ENCODE peak calls at places on chromosomes 6 and 20, in ten cellular contexts. One of them, this sample, is unnamed.

GRCh38 chr20:4109307-4109564 is 93.9 kb upstream of the RNF24 start:
- DNase-seq in naive thymus-derived CD8-positive, alpha-beta T cell: no peak
- DNase-seq in right cardiac atrium: no peak
- DNase-seq in neuronal stem cell: no peak
- DNase-seq in ELR: no peak
- DNase-seq in H1: no peak
- DNase-seq in psoas muscle: no peak
- DNase-seq in sigmoid colon: no peak
- DNase-seq in endothelial cell: no peak
- DNase-seq in stimulated activated naive CD4-positive, alpha-beta T cell: no peak
- DNase-seq in this sample: no peak

GRCh38 chr6:90466191-90466940 is 120.5 kb downstream of the MAP3K7 start:
- DNase-seq in neuronal stem cell: peak; percentile 69
- DNase-seq in right cardiac atrium: no peak
- DNase-seq in sigmoid colon: no peak
- DNase-seq in naive thymus-derived CD8-positive, alpha-beta T cell: no peak
- DNase-seq in endothelial cell: no peak
- DNase-seq in psoas muscle: no peak
- DNase-seq in ELR: peak; percentile 12
- DNase-seq in stimulated activated naive CD4-positive, alpha-beta T cell: no peak
- DNase-seq in H1: no peak
- DNase-seq in this sample: no peak

GRCh38 chr6:56957856-56958255 is 2.9 kb downstream of the BEND6 start:
- DNase-seq in right cardiac atrium: no peak
- DNase-seq in naive thymus-derived CD8-positive, alpha-beta T cell: no peak
- DNase-seq in endothelial cell: no peak
- DNase-seq in stimulated activated naive CD4-positive, alpha-beta T cell: no peak
- DNase-seq in H1: no peak
- DNase-seq in psoas muscle: no peak
- DNase-seq in sigmoid colon: no peak
- DNase-seq in neuronal stem cell: no peak
- DNase-seq in ELR: no peak
- DNase-seq in this sample: no peak

GRCh38 chr6:169189686-169190085 is 64.0 kb downstream of the THBS2 start:
- DNase-seq in psoas muscle: no peak
- DNase-seq in neuronal stem cell: no peak
- DNase-seq in right cardiac atrium: no peak
- DNase-seq in ELR: no peak
- DNase-seq in stimulated activated naive CD4-positive, alpha-beta T cell: no peak
- DNase-seq in H1: no peak
- DNase-seq in sigmoid colon: no peak
- DNase-seq in endothelial cell: no peak
- DNase-seq in naive thymus-derived CD8-positive, alpha-beta T cell: no peak
- DNase-seq in this sample: no peak

GRCh38 chr20:5078399-5078958 is 41.3 kb downstream of the PCNA start:
- DNase-seq in sigmoid colon: peak; percentile 83
- DNase-seq in H1: no peak
- DNase-seq in right cardiac atrium: peak; percentile 62
- DNase-seq in stimulated activated naive CD4-positive, alpha-beta T cell: peak; percentile 32
- DNase-seq in endothelial cell: no peak
- DNase-seq in ELR: peak; percentile 36
- DNase-seq in neuronal stem cell: no peak
- DNase-seq in psoas muscle: peak; percentile 43
- DNase-seq in naive thymus-derived CD8-positive, alpha-beta T cell: peak; percentile 52
- DNase-seq in this sample: no peak

GRCh38 chr6:33812669-33813068 is 8.9 kb upstream of the MLN start:
- DNase-seq in endothelial cell: peak; percentile 86
- DNase-seq in neuronal stem cell: peak; percentile 85
- DNase-seq in H1: peak; percentile 91
- DNase-seq in stimulated activated naive CD4-positive, alpha-beta T cell: no peak
- DNase-seq in ELR: peak; percentile 65
- DNase-seq in sigmoid colon: no peak
- DNase-seq in right cardiac atrium: peak; percentile 75
- DNase-seq in psoas muscle: peak; percentile 44
- DNase-seq in naive thymus-derived CD8-positive, alpha-beta T cell: no peak
- DNase-seq in this sample: peak; percentile 74

GRCh38 chr20:36086767-36087166 is 67.8 kb upstream of the EPB41L1 start:
- DNase-seq in H1: no peak
- DNase-seq in stimulated activated naive CD4-positive, alpha-beta T cell: no peak
- DNase-seq in right cardiac atrium: no peak
- DNase-seq in neuronal stem cell: no peak
- DNase-seq in ELR: no peak
- DNase-seq in sigmoid colon: no peak
- DNase-seq in psoas muscle: no peak
- DNase-seq in endothelial cell: no peak
- DNase-seq in naive thymus-derived CD8-positive, alpha-beta T cell: no peak
- DNase-seq in this sample: no peak

GRCh38 chr6:16803294-16804006 is 42.2 kb upstream of the ATXN1 start:
- DNase-seq in stimulated activated naive CD4-positive, alpha-beta T cell: no peak
- DNase-seq in sigmoid colon: peak; percentile 82
- DNase-seq in psoas muscle: peak; percentile 17
- DNase-seq in neuronal stem cell: no peak
- DNase-seq in right cardiac atrium: peak; percentile 70
- DNase-seq in ELR: no peak
- DNase-seq in naive thymus-derived CD8-positive, alpha-beta T cell: no peak
- DNase-seq in endothelial cell: peak; percentile 18
- DNase-seq in H1: peak; percentile 68
- DNase-seq in this sample: peak; percentile 68

GRCh38 chr20:59962155-59962554 is 3.9 kb downstream of the CDH26 start:
- DNase-seq in endothelial cell: no peak
- DNase-seq in H1: no peak
- DNase-seq in stimulated activated naive CD4-positive, alpha-beta T cell: no peak
- DNase-seq in right cardiac atrium: no peak
- DNase-seq in psoas muscle: no peak
- DNase-seq in neuronal stem cell: no peak
- DNase-seq in ELR: no peak
- DNase-seq in sigmoid colon: no peak
- DNase-seq in naive thymus-derived CD8-positive, alpha-beta T cell: no peak
- DNase-seq in this sample: no peak

GRCh38 chr20:11101243-11101642 is 427.4 kb upstream of the JAG1 start:
- DNase-seq in right cardiac atrium: no peak
- DNase-seq in ELR: no peak
- DNase-seq in psoas muscle: no peak
- DNase-seq in stimulated activated naive CD4-positive, alpha-beta T cell: no peak
- DNase-seq in neuronal stem cell: no peak
- DNase-seq in sigmoid colon: no peak
- DNase-seq in endothelial cell: no peak
- DNase-seq in naive thymus-derived CD8-positive, alpha-beta T cell: no peak
- DNase-seq in H1: no peak
- DNase-seq in this sample: no peak

GRCh38 chr20:58793512-58794420 is 56.9 kb downstream of the GNAS-AS1 start:
- DNase-seq in ELR: no peak
- DNase-seq in H1: no peak
- DNase-seq in right cardiac atrium: no peak
- DNase-seq in sigmoid colon: no peak
- DNase-seq in endothelial cell: no peak
- DNase-seq in neuronal stem cell: no peak
- DNase-seq in psoas muscle: no peak
- DNase-seq in stimulated activated naive CD4-positive, alpha-beta T cell: no peak
- DNase-seq in naive thymus-derived CD8-positive, alpha-beta T cell: no peak
- DNase-seq in this sample: no peak

GRCh38 chr6:56346958-56347357 is 99.6 kb upstream of the COL21A1 start:
- DNase-seq in naive thymus-derived CD8-positive, alpha-beta T cell: no peak
- DNase-seq in endothelial cell: no peak
- DNase-seq in right cardiac atrium: no peak
- DNase-seq in H1: no peak
- DNase-seq in ELR: peak; percentile 37
- DNase-seq in neuronal stem cell: no peak
- DNase-seq in sigmoid colon: no peak
- DNase-seq in psoas muscle: no peak
- DNase-seq in stimulated activated naive CD4-positive, alpha-beta T cell: no peak
- DNase-seq in this sample: no peak

GRCh38 chr6:30325873-30326445 is 768 bp upstream of the TRIM39 start:
- DNase-seq in naive thymus-derived CD8-positive, alpha-beta T cell: no peak
- DNase-seq in sigmoid colon: no peak
- DNase-seq in neuronal stem cell: peak; percentile 58
- DNase-seq in psoas muscle: peak; percentile 40
- DNase-seq in right cardiac atrium: peak; percentile 68
- DNase-seq in stimulated activated naive CD4-positive, alpha-beta T cell: peak; percentile 47
- DNase-seq in H1: peak; percentile 88
- DNase-seq in ELR: peak; percentile 68
- DNase-seq in endothelial cell: peak; percentile 55
- DNase-seq in this sample: peak; percentile 60

GRCh38 chr6:148231572-148231971 is 111.1 kb upstream of the SASH1 start:
- DNase-seq in sigmoid colon: no peak
- DNase-seq in ELR: peak; percentile 78
- DNase-seq in right cardiac atrium: no peak
- DNase-seq in neuronal stem cell: no peak
- DNase-seq in H1: no peak
- DNase-seq in psoas muscle: no peak
- DNase-seq in naive thymus-derived CD8-positive, alpha-beta T cell: no peak
- DNase-seq in endothelial cell: no peak
- DNase-seq in stimulated activated naive CD4-positive, alpha-beta T cell: no peak
- DNase-seq in this sample: no peak

GRCh38 chr20:50636601-50637539 is 54.5 kb downstream of the RIPOR3 start:
- DNase-seq in psoas muscle: no peak
- DNase-seq in right cardiac atrium: peak; percentile 31
- DNase-seq in ELR: peak; percentile 34
- DNase-seq in H1: no peak
- DNase-seq in neuronal stem cell: no peak
- DNase-seq in sigmoid colon: no peak
- DNase-seq in endothelial cell: no peak
- DNase-seq in naive thymus-derived CD8-positive, alpha-beta T cell: no peak
- DNase-seq in stimulated activated naive CD4-positive, alpha-beta T cell: no peak
- DNase-seq in this sample: no peak

GRCh38 chr6:52736145-52736544 is 27.1 kb downstream of the GSTA2 start:
- DNase-seq in psoas muscle: no peak
- DNase-seq in right cardiac atrium: no peak
- DNase-seq in sigmoid colon: no peak
- DNase-seq in H1: no peak
- DNase-seq in neuronal stem cell: no peak
- DNase-seq in stimulated activated naive CD4-positive, alpha-beta T cell: no peak
- DNase-seq in endothelial cell: no peak
- DNase-seq in naive thymus-derived CD8-positive, alpha-beta T cell: no peak
- DNase-seq in ELR: no peak
- DNase-seq in this sample: no peak

GRCh38 chr6:28741363-28741762 is 182.4 kb downstream of the TRIM27 start:
- DNase-seq in endothelial cell: no peak
- DNase-seq in H1: no peak
- DNase-seq in neuronal stem cell: no peak
- DNase-seq in stimulated activated naive CD4-positive, alpha-beta T cell: no peak
- DNase-seq in naive thymus-derived CD8-positive, alpha-beta T cell: no peak
- DNase-seq in sigmoid colon: no peak
- DNase-seq in psoas muscle: no peak
- DNase-seq in right cardiac atrium: no peak
- DNase-seq in ELR: no peak
- DNase-seq in this sample: no peak

GRCh38 chr6:17853533-17853932 is 133.9 kb downstream of the KIF13A start:
- DNase-seq in psoas muscle: no peak
- DNase-seq in naive thymus-derived CD8-positive, alpha-beta T cell: no peak
- DNase-seq in H1: no peak
- DNase-seq in stimulated activated naive CD4-positive, alpha-beta T cell: no peak
- DNase-seq in neuronal stem cell: no peak
- DNase-seq in right cardiac atrium: no peak
- DNase-seq in ELR: no peak
- DNase-seq in sigmoid colon: no peak
- DNase-seq in endothelial cell: no peak
- DNase-seq in this sample: no peak

This sample was measured in iPS DF 6.9.